ENCODE peak calls at places on chromosomes 6 and 20, in six cellular contexts. U is H1, H is heart right ventricle, B is colonic mucosa, I is tibial artery, Q is suprapubic skin. Y is an unnamed sample.
A peak's percentile ranks its signal among the peaks of the same experiment; 100 is the strongest.

GRCh38 chr6:110140650-110141049 is 38.8 kb downstream of the WASF1 start:
- DNase-seq in U (no peak), H (no peak), B (no peak), I (no peak), Q (no peak), Y (no peak)

GRCh38 chr6:34273242-34273805 is 24.5 kb upstream of the SMIM29 start:
- DNase-seq in U (no peak), H (peak; percentile 55), B (no peak), I (peak; percentile 72), Q (no peak), Y (peak; percentile 80)

GRCh38 chr6:54060286-54060685 is 51.0 kb upstream of the MLIP start:
- DNase-seq in U (no peak), H (no peak), B (no peak), I (no peak), Q (no peak), Y (no peak)

GRCh38 chr6:155317186-155317585 is 2.9 kb upstream of the TFB1M start:
- DNase-seq in U (no peak), H (no peak), B (no peak), I (no peak), Q (no peak), Y (no peak)

GRCh38 chr6:15628499-15629131 is 34.2 kb downstream of the DTNBP1 start:
- DNase-seq in U (no peak), H (no peak), B (no peak), I (no peak), Q (no peak), Y (no peak)

GRCh38 chr6:56663344-56663743 is 20.7 kb upstream of the DST start:
- DNase-seq in U (no peak), H (no peak), B (peak; percentile 63), I (no peak), Q (no peak), Y (no peak)

GRCh38 chr6:8958894-8959511 is 523.7 kb upstream of the SLC35B3 start:
- DNase-seq in U (no peak), H (no peak), B (no peak), I (no peak), Q (no peak), Y (no peak)

GRCh38 chr20:32806356-32806755 is 13.4 kb upstream of the MAPRE1 start:
- DNase-seq in U (no peak), H (no peak), B (no peak), I (no peak), Q (no peak), Y (no peak)

GRCh38 chr6:225121-225721 is 67.1 kb upstream of the DUSP22 start:
- DNase-seq in U (no peak), H (no peak), B (no peak), I (no peak), Q (no peak), Y (peak; percentile 51)

GRCh38 chr6:137283940-137284910 is 65.0 kb upstream of the IFNGR1 start:
- DNase-seq in U (no peak), H (no peak), B (no peak), I (no peak), Q (no peak), Y (no peak)

GRCh38 chr6:62283828-62284411 is 2.1 kb downstream of the KHDRBS2 start:
- DNase-seq in U (no peak), H (no peak), B (peak; percentile 41), I (no peak), Q (no peak), Y (no peak)

GRCh38 chr6:50264995-50265571 is 215.4 kb upstream of the DEFB112 start:
- DNase-seq in U (no peak), H (no peak), B (no peak), I (no peak), Q (no peak), Y (no peak)

GRCh38 chr20:58308680-58309527 is 611 bp upstream of the RAB22A start:
- DNase-seq in U (no peak), H (peak; percentile 75), B (peak; percentile 73), I (peak; percentile 83), Q (peak; percentile 87), Y (peak; percentile 74)

GRCh38 chr6:62775427-62776022 is 435.7 kb upstream of the FKBP1C start:
- DNase-seq in U (no peak), H (no peak), B (no peak), I (no peak), Q (no peak), Y (no peak)

GRCh38 chr20:58224974-58225373 is 3.5 kb downstream of the ANKRD60 start:
- DNase-seq in U (no peak), H (no peak), B (no peak), I (no peak), Q (no peak), Y (no peak)

GRCh38 chr20:24692429-24693190 is 223.2 kb downstream of the SYNDIG1 start:
- DNase-seq in U (no peak), H (no peak), B (peak; percentile 7), I (peak; percentile 55), Q (peak; percentile 29), Y (no peak)

GRCh38 chr20:24761220-24762065 is 187.6 kb upstream of the CST7 start:
- DNase-seq in U (no peak), H (no peak), B (no peak), I (peak; percentile 44), Q (no peak), Y (no peak)

GRCh38 chr6:123715243-123715863 is 78.6 kb upstream of the TRDN start:
- DNase-seq in U (no peak), H (no peak), B (no peak), I (no peak), Q (no peak), Y (no peak)

GRCh38 chr20:38601216-38602184 is at the start of gene ARHGAP40:
- DNase-seq in U (no peak), H (no peak), B (no peak), I (no peak), Q (no peak), Y (no peak)

GRCh38 chr6:31546339-31546961 is at the start of gene ATP6V1G2:
- DNase-seq in U (peak; percentile 96), H (peak; percentile 85), B (peak; percentile 94), I (peak; percentile 93), Q (peak; percentile 95), Y (peak; percentile 95)

GRCh38 chr20:45968801-45969711 is 2.9 kb downstream of the ZNF335 start:
- DNase-seq in U (no peak), H (no peak), B (no peak), I (peak; percentile 37), Q (peak; percentile 69), Y (peak; percentile 64)

GRCh38 chr20:59672576-59672975 is 68.2 kb downstream of the PHACTR3 start:
- DNase-seq in U (no peak), H (no peak), B (no peak), I (no peak), Q (no peak), Y (no peak)

GRCh38 chr20:25084616-25085187 is 2.8 kb upstream of the VSX1 start:
- DNase-seq in U (no peak), H (no peak), B (no peak), I (no peak), Q (no peak), Y (no peak)

GRCh38 chr20:2281563-2281962 is 14.2 kb upstream of the TGM3 start:
- DNase-seq in U (no peak), H (no peak), B (no peak), I (no peak), Q (no peak), Y (no peak)

GRCh38 chr20:2280083-2280482 is 15.7 kb upstream of the TGM3 start:
- DNase-seq in U (no peak), H (no peak), B (no peak), I (no peak), Q (no peak), Y (no peak)

GRCh38 chr20:2283706-2284423 is 11.9 kb upstream of the TGM3 start:
- DNase-seq in U (no peak), H (no peak), B (no peak), I (no peak), Q (no peak), Y (no peak)

GRCh38 chr20:2279245-2279779 is 16.5 kb upstream of the TGM3 start:
- DNase-seq in U (no peak), H (no peak), B (no peak), I (no peak), Q (no peak), Y (no peak)

DNA sequence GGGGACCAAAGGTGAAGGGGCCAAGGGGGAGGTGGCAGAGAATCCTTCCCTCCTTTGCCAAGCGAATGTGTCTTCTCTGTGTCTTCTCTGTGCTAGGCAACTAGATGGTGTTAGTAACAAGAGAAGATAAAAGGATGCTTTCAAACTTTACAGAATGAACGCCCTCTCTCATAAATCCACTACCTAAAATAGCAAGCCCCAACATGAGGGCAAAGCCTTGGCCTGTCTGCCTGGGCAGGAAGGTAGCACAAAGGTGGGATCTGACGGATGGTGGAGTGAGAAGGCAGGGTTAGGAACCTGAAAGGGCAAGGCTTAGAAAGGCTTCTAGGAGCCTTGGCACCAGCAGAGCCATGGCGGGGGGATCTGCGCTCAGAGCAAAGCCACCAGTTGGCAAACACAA is 13.6 kb upstream of the TGM3 start:
- DNase-seq in U (no peak), H (no peak), B (no peak), I (no peak), Q (no peak), Y (no peak)
- H3K27ac ChIP-seq in U (no peak overlapping the region), H (no peak overlapping the region), B (no peak overlapping the region), I (no peak overlapping the region), Q (no peak overlapping the region), Y (no peak overlapping the region)

DNA sequence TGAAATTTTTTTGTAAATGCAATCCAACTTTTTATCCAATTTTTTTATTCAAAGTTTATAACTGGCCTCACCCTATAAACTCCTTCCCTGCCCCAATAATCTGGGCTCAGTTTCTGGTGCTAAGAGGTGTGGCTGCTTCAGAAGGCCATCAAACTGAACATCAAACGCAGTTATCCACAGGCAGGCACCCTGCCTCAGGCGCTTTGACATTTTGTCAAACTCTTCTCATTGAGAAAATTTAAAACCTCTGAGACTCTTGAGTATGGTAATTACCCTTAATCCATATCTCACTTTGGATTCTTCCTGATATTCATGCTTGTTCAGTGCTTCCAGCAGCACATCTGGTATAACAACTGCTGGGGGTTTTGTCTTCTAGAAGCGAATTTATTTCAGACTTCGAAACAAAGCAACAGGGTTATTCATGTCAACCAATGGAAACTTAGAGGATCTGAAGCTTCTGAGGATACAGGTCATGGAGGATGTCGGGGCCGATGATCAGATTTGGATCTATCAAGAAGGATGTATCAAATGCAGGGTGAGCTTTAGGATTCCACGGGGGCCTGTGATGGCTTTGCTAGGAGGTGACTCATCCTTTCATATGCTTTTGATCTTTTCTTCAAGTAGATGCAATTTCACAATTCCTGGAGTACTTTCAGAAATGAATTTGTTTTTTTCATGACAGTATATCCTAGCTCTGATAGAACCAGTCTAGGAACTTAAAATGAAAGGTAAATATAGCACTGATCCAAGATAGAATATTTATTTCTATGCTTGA is 68.1 kb downstream of the RTN4IP1 start:
- DNase-seq in U (no peak), H (no peak), B (no peak), I (no peak), Q (no peak), Y (no peak)
- H3K4me3 ChIP-seq in U (no peak overlapping the region), H (no peak overlapping the region), B (no peak overlapping the region), I (no peak overlapping the region), Q (no peak overlapping the region), Y (no peak overlapping the region)

DNA sequence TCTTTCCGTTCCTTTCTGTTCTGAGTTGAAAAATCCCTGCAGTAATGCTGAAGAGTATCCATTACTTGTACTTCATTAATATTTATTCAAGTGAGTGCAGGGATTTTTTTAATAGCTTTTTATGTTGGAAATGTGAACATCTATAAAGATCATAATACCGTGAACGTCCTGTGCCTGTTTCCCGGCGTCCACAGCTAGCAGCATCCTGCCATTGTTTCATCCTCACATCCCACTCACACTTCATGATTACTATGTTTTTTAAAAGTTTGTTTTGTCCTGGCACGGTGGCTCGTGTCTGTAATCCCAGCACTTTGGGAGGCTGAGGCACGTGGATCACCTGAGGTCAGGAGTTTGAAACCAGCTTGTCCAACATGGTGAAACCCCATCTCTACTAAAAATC is 54.3 kb downstream of the SASH1 start:
- DNase-seq in U (no peak), H (no peak), B (no peak), I (no peak), Q (no peak), Y (no peak)
- H3K27ac ChIP-seq in U (no peak overlapping the region), H (peak overlapping the region; percentile 49), B (no peak overlapping the region), I (no peak overlapping the region), Q (peak overlapping the region; percentile 66), Y (no peak overlapping the region)

GRCh38 chr20:1964659-1965405 is 29.0 kb downstream of the PDYN start:
- DNase-seq in U (no peak), H (no peak), B (no peak), I (no peak), Q (no peak), Y (no peak)
- H3K4me3 ChIP-seq in U (no peak overlapping the region), H (no peak overlapping the region), B (no peak overlapping the region), I (no peak overlapping the region), Q (peak overlapping the region; percentile 21), Y (no peak overlapping the region)

Y was measured in right cardiac atrium.